ENCODE peak calls at places on chromosomes 2 and 18, in ten cellular contexts. One of them, this sample, is unnamed.

GRCh38 chr18:5137261-5137660 is 59.8 kb downstream of the AKAIN1 start:
- DNase-seq in hepatic stellate cell: no peak
- DNase-seq in ecto neural progenitor cell: no peak
- DNase-seq in ELF-1: no peak
- DNase-seq in adrenal gland: no peak
- DNase-seq in RCC 7860: no peak
- DNase-seq in HT1080: no peak
- DNase-seq in WTC11: no peak
- DNase-seq in GM04504: no peak
- DNase-seq in epithelial cell of prostate: no peak
- DNase-seq in this sample: no peak

GRCh38 chr2:159982270-159982669 is 80.1 kb downstream of the PLA2R1 start:
- DNase-seq in hepatic stellate cell: no peak
- DNase-seq in ecto neural progenitor cell: no peak
- DNase-seq in ELF-1: peak
- DNase-seq in adrenal gland: no peak
- DNase-seq in RCC 7860: peak
- DNase-seq in HT1080: peak
- DNase-seq in WTC11: no peak
- DNase-seq in GM04504: peak
- DNase-seq in epithelial cell of prostate: peak
- DNase-seq in this sample: no peak

GRCh38 chr2:223993634-223994232 is 36.5 kb downstream of the MRPL44 start:
- DNase-seq in hepatic stellate cell: peak
- DNase-seq in ecto neural progenitor cell: peak
- DNase-seq in ELF-1: peak
- DNase-seq in adrenal gland: peak
- DNase-seq in RCC 7860: peak
- DNase-seq in HT1080: peak
- DNase-seq in WTC11: peak
- DNase-seq in GM04504: peak
- DNase-seq in epithelial cell of prostate: peak
- DNase-seq in this sample: peak

GRCh38 chr2:223751012-223751411 is 86.4 kb downstream of the AP1S3 start:
- DNase-seq in hepatic stellate cell: peak
- DNase-seq in ecto neural progenitor cell: no peak
- DNase-seq in ELF-1: no peak
- DNase-seq in adrenal gland: no peak
- DNase-seq in RCC 7860: no peak
- DNase-seq in HT1080: no peak
- DNase-seq in WTC11: no peak
- DNase-seq in GM04504: no peak
- DNase-seq in epithelial cell of prostate: no peak
- DNase-seq in this sample: no peak

GRCh38 chr18:45169610-45170009 is 445.7 kb upstream of the SLC14A2 start:
- DNase-seq in hepatic stellate cell: peak
- DNase-seq in ecto neural progenitor cell: no peak
- DNase-seq in ELF-1: no peak
- DNase-seq in adrenal gland: no peak
- DNase-seq in RCC 7860: peak
- DNase-seq in HT1080: peak
- DNase-seq in WTC11: no peak
- DNase-seq in GM04504: peak
- DNase-seq in epithelial cell of prostate: no peak
- DNase-seq in this sample: no peak

GRCh38 chr2:225670111-225670974 is 270.8 kb downstream of the NYAP2 start:
- DNase-seq in hepatic stellate cell: no peak
- DNase-seq in ecto neural progenitor cell: no peak
- DNase-seq in ELF-1: no peak
- DNase-seq in adrenal gland: no peak
- DNase-seq in RCC 7860: peak
- DNase-seq in HT1080: peak
- DNase-seq in WTC11: no peak
- DNase-seq in GM04504: peak
- DNase-seq in epithelial cell of prostate: no peak
- DNase-seq in this sample: no peak

GRCh38 chr18:35051978-35052377 is 10.8 kb downstream of the MAPRE2 start:
- DNase-seq in hepatic stellate cell: no peak
- DNase-seq in ecto neural progenitor cell: no peak
- DNase-seq in ELF-1: no peak
- DNase-seq in adrenal gland: no peak
- DNase-seq in RCC 7860: no peak
- DNase-seq in HT1080: no peak
- DNase-seq in WTC11: no peak
- DNase-seq in GM04504: no peak
- DNase-seq in epithelial cell of prostate: no peak
- DNase-seq in this sample: no peak

GRCh38 chr18:61587865-61588264 is 254.6 kb downstream of the CDH20 start:
- DNase-seq in hepatic stellate cell: no peak
- DNase-seq in ecto neural progenitor cell: no peak
- DNase-seq in ELF-1: no peak
- DNase-seq in adrenal gland: no peak
- DNase-seq in RCC 7860: no peak
- DNase-seq in HT1080: no peak
- DNase-seq in WTC11: no peak
- DNase-seq in GM04504: no peak
- DNase-seq in epithelial cell of prostate: no peak
- DNase-seq in this sample: no peak

GRCh38 chr2:3189076-3189591 is 188.5 kb downstream of the EIPR1 start:
- DNase-seq in hepatic stellate cell: no peak
- DNase-seq in ecto neural progenitor cell: no peak
- DNase-seq in ELF-1: no peak
- DNase-seq in adrenal gland: no peak
- DNase-seq in RCC 7860: peak
- DNase-seq in HT1080: peak
- DNase-seq in WTC11: no peak
- DNase-seq in GM04504: no peak
- DNase-seq in epithelial cell of prostate: no peak
- DNase-seq in this sample: no peak

GRCh38 chr2:216210711-216211131 is 101.6 kb downstream of the XRCC5 start:
- DNase-seq in hepatic stellate cell: no peak
- DNase-seq in ecto neural progenitor cell: no peak
- DNase-seq in ELF-1: no peak
- DNase-seq in adrenal gland: no peak
- DNase-seq in RCC 7860: no peak
- DNase-seq in HT1080: peak
- DNase-seq in WTC11: no peak
- DNase-seq in GM04504: peak
- DNase-seq in epithelial cell of prostate: no peak
- DNase-seq in this sample: no peak

GRCh38 chr18:13380671-13381070 is 162.1 kb downstream of the LDLRAD4 start:
- DNase-seq in hepatic stellate cell: no peak
- DNase-seq in ecto neural progenitor cell: no peak
- DNase-seq in ELF-1: no peak
- DNase-seq in adrenal gland: no peak
- DNase-seq in RCC 7860: no peak
- DNase-seq in HT1080: no peak
- DNase-seq in WTC11: no peak
- DNase-seq in GM04504: no peak
- DNase-seq in epithelial cell of prostate: no peak
- DNase-seq in this sample: no peak

GRCh38 chr2:96317584-96317997 is 7.5 kb upstream of the ITPRIPL1 start:
- DNase-seq in hepatic stellate cell: no peak
- DNase-seq in ecto neural progenitor cell: no peak
- DNase-seq in ELF-1: no peak
- DNase-seq in adrenal gland: no peak
- DNase-seq in RCC 7860: no peak
- DNase-seq in HT1080: no peak
- DNase-seq in WTC11: no peak
- DNase-seq in GM04504: no peak
- DNase-seq in epithelial cell of prostate: no peak
- DNase-seq in this sample: no peak

GRCh38 chr2:54942373-54942772 is 107.9 kb downstream of the RTN4 start:
- DNase-seq in hepatic stellate cell: no peak
- DNase-seq in ecto neural progenitor cell: no peak
- DNase-seq in ELF-1: no peak
- DNase-seq in adrenal gland: no peak
- DNase-seq in RCC 7860: no peak
- DNase-seq in HT1080: peak
- DNase-seq in WTC11: no peak
- DNase-seq in GM04504: no peak
- DNase-seq in epithelial cell of prostate: no peak
- DNase-seq in this sample: no peak

GRCh38 chr2:140585016-140585415 is 1545.8 kb downstream of the LRP1B start:
- DNase-seq in hepatic stellate cell: no peak
- DNase-seq in ecto neural progenitor cell: no peak
- DNase-seq in ELF-1: no peak
- DNase-seq in adrenal gland: no peak
- DNase-seq in RCC 7860: no peak
- DNase-seq in HT1080: no peak
- DNase-seq in WTC11: no peak
- DNase-seq in GM04504: no peak
- DNase-seq in epithelial cell of prostate: no peak
- DNase-seq in this sample: no peak

This sample was measured in ureter.